ENCODE peak calls at places on chromosomes 11 and 22, in eight cellular contexts. One of them, this sample, is unnamed.

GRCh38 chr11:91935120-91935519 is 289.5 kb upstream of the FAT3 start:
- DNase-seq in kidney tubule cell: peak
- DNase-seq in left ventricle myocardium superior: no peak
- DNase-seq in cardiac muscle cell: no peak
- DNase-seq in GF-D8: no peak
- DNase-seq in AG09309: no peak
- DNase-seq in endothelial cell: no peak
- DNase-seq in neural progenitor cell: no peak
- DNase-seq in this sample: no peak

GRCh38 chr11:78672850-78673641 is 98.4 kb upstream of the NARS2 start:
- DNase-seq in GF-D8: no peak
- DNase-seq in kidney tubule cell: no peak
- DNase-seq in cardiac muscle cell: no peak
- DNase-seq in AG09309: no peak
- DNase-seq in left ventricle myocardium superior: no peak
- DNase-seq in endothelial cell: no peak
- DNase-seq in neural progenitor cell: no peak
- DNase-seq in this sample: no peak

GRCh38 chr22:42202048-42202447 is 68.4 kb downstream of the TCF20 start:
- DNase-seq in endothelial cell: no peak
- DNase-seq in GF-D8: no peak
- DNase-seq in neural progenitor cell: no peak
- DNase-seq in cardiac muscle cell: no peak
- DNase-seq in left ventricle myocardium superior: no peak
- DNase-seq in kidney tubule cell: no peak
- DNase-seq in AG09309: no peak
- DNase-seq in this sample: no peak

GRCh38 chr22:17778412-17778976 is 4.2 kb upstream of the BID start:
- DNase-seq in neural progenitor cell: no peak
- DNase-seq in left ventricle myocardium superior: no peak
- DNase-seq in AG09309: no peak
- DNase-seq in kidney tubule cell: no peak
- DNase-seq in endothelial cell: no peak
- DNase-seq in GF-D8: no peak
- DNase-seq in cardiac muscle cell: no peak
- DNase-seq in this sample: no peak

GRCh38 chr11:46381046-46381835 is at the start of gene MDK:
- DNase-seq in neural progenitor cell: peak
- DNase-seq in endothelial cell: peak
- DNase-seq in cardiac muscle cell: peak
- DNase-seq in kidney tubule cell: no peak
- DNase-seq in left ventricle myocardium superior: no peak
- DNase-seq in AG09309: no peak
- DNase-seq in GF-D8: no peak
- DNase-seq in this sample: no peak

GRCh38 chr11:61956191-61957027 is 6.3 kb downstream of the BEST1 start:
- DNase-seq in endothelial cell: no peak
- DNase-seq in neural progenitor cell: no peak
- DNase-seq in AG09309: no peak
- DNase-seq in cardiac muscle cell: no peak
- DNase-seq in left ventricle myocardium superior: no peak
- DNase-seq in GF-D8: no peak
- DNase-seq in kidney tubule cell: no peak
- DNase-seq in this sample: no peak

GRCh38 chr22:39209756-39210155 is 35.0 kb downstream of the PDGFB start:
- DNase-seq in AG09309: no peak
- DNase-seq in endothelial cell: no peak
- DNase-seq in GF-D8: no peak
- DNase-seq in neural progenitor cell: no peak
- DNase-seq in left ventricle myocardium superior: no peak
- DNase-seq in cardiac muscle cell: no peak
- DNase-seq in kidney tubule cell: no peak
- DNase-seq in this sample: no peak

GRCh38 chr22:46366327-46366731 is 30.8 kb downstream of the TRMU start:
- DNase-seq in cardiac muscle cell: no peak
- DNase-seq in left ventricle myocardium superior: no peak
- DNase-seq in neural progenitor cell: no peak
- DNase-seq in AG09309: no peak
- DNase-seq in GF-D8: no peak
- DNase-seq in kidney tubule cell: no peak
- DNase-seq in endothelial cell: no peak
- DNase-seq in this sample: no peak

GRCh38 chr11:87870081-87870480 is 305.2 kb downstream of the RAB38 start:
- DNase-seq in cardiac muscle cell: no peak
- DNase-seq in AG09309: no peak
- DNase-seq in kidney tubule cell: no peak
- DNase-seq in left ventricle myocardium superior: no peak
- DNase-seq in endothelial cell: no peak
- DNase-seq in neural progenitor cell: no peak
- DNase-seq in GF-D8: no peak
- DNase-seq in this sample: no peak

GRCh38 chr11:128021304-128022006 is 565.9 kb downstream of the ETS1 start:
- DNase-seq in endothelial cell: peak
- DNase-seq in kidney tubule cell: peak
- DNase-seq in left ventricle myocardium superior: no peak
- DNase-seq in neural progenitor cell: peak
- DNase-seq in GF-D8: no peak
- DNase-seq in AG09309: no peak
- DNase-seq in cardiac muscle cell: peak
- DNase-seq in this sample: no peak

GRCh38 chr11:76793834-76794291 is 10.7 kb downstream of the TSKU start:
- DNase-seq in neural progenitor cell: no peak
- DNase-seq in kidney tubule cell: no peak
- DNase-seq in left ventricle myocardium superior: no peak
- DNase-seq in GF-D8: no peak
- DNase-seq in endothelial cell: no peak
- DNase-seq in cardiac muscle cell: no peak
- DNase-seq in AG09309: no peak
- DNase-seq in this sample: no peak

GRCh38 chr11:111183706-111184105 is 61.8 kb upstream of the POU2AF2 start:
- DNase-seq in AG09309: no peak
- DNase-seq in kidney tubule cell: peak
- DNase-seq in endothelial cell: no peak
- DNase-seq in left ventricle myocardium superior: no peak
- DNase-seq in cardiac muscle cell: no peak
- DNase-seq in GF-D8: no peak
- DNase-seq in neural progenitor cell: no peak
- DNase-seq in this sample: no peak

GRCh38 chr22:45804986-45805325 is 133.3 kb downstream of the ATXN10 start:
- DNase-seq in cardiac muscle cell: no peak
- DNase-seq in GF-D8: no peak
- DNase-seq in AG09309: peak
- DNase-seq in endothelial cell: no peak
- DNase-seq in neural progenitor cell: no peak
- DNase-seq in left ventricle myocardium superior: no peak
- DNase-seq in kidney tubule cell: peak
- DNase-seq in this sample: no peak